ENCODE peak calls at places on chromosomes 5 and 9, in seven cellular contexts. V is AG04450; S is Daoy; L is Kasumi-1; R is GM13977; J is RCC 7860; B is activated CD8-positive, alpha-beta memory T cell treated with anti-CD3 and anti-CD28 coated beads for 1 hour. A is an unnamed sample.
A peak's percentile ranks its signal among the peaks of the same experiment; 100 is the strongest.

GRCh38 chr5:6634327-6634713 is 1.1 kb downstream of the SRD5A1 start:
- DNase-seq in V (no peak), S (no peak), L (peak; percentile 67), R (peak; percentile 57), J (no peak), B (no peak), A (no peak)

GRCh38 chr5:149174847-149175234 is 33.5 kb downstream of the ABLIM3 start:
- DNase-seq in V (no peak), S (peak; percentile 44), L (no peak), R (no peak), J (peak; percentile 62), B (no peak), A (no peak)

GRCh38 chr5:154528005-154528594 is 50.1 kb upstream of the HAND1 start:
- DNase-seq in V (no peak), S (no peak), L (no peak), R (no peak), J (no peak), B (no peak), A (no peak)

GRCh38 chr5:171309526-171310333 is 682 bp downstream of the TLX3 start:
- DNase-seq in V (no peak), S (peak; percentile 83), L (peak; percentile 48), R (peak; percentile 49), J (no peak), B (no peak), A (no peak)

GRCh38 chr5:1002836-1003235 is 5.8 kb upstream of the NKD2 start:
- DNase-seq in V (no peak), S (no peak), L (no peak), R (no peak), J (no peak), B (no peak), A (no peak)

GRCh38 chr9:87567566-87567965 is 69.9 kb downstream of the DAPK1 start:
- DNase-seq in V (no peak), S (peak; percentile 79), L (no peak), R (no peak), J (no peak), B (no peak), A (no peak)

GRCh38 chr9:134214395-134214765 is 50.0 kb upstream of the RNU6ATAC start:
- DNase-seq in V (no peak), S (no peak), L (no peak), R (no peak), J (no peak), B (no peak), A (no peak)

GRCh38 chr9:131868766-131869165 is 128.9 kb upstream of the RAPGEF1 start:
- DNase-seq in V (no peak), S (no peak), L (no peak), R (no peak), J (no peak), B (no peak), A (peak; percentile 21)

A was measured in hippocampal formation.